ENCODE peak calls at places on chromosomes 2 and 18, in nine cellular contexts. K is AG04449, C is type B pancreatic cell, G is A673, W is fibroblast of pulmonary artery, J is body of pancreas, F is kidney epithelial cell, U is neural crest cell, H is ovary. P is an unnamed sample.
A peak's percentile ranks its signal among the peaks of the same experiment; 100 is the strongest.

GRCh38 chr2:149562304-149562703 is 25.3 kb downstream of the MMADHC start:
- DNase-seq in K (no peak), C (no peak), G (peak; percentile 12), W (peak; percentile 25), J (no peak), F (peak; percentile 67), U (no peak), H (no peak), P (no peak)

GRCh38 chr2:62286089-62286785 is 90.3 kb downstream of the B3GNT2 start:
- DNase-seq in K (no peak), C (no peak), G (no peak), W (no peak), J (no peak), F (no peak), U (no peak), H (no peak), P (no peak)

GRCh38 chr2:72144746-72145657 is 2.7 kb downstream of the CYP26B1 start:
- DNase-seq in K (no peak), C (peak; percentile 80), G (peak; percentile 62), W (no peak), J (peak; percentile 28), F (no peak), U (no peak), H (peak; percentile 28), P (no peak)

GRCh38 chr2:85516649-85517389 is 22.1 kb upstream of the MAT2A start:
- DNase-seq in K (no peak), C (no peak), G (no peak), W (no peak), J (peak; percentile 76), F (no peak), U (no peak), H (no peak), P (no peak)

GRCh38 chr2:19667085-19667484 is 234.7 kb downstream of the TTC32 start:
- DNase-seq in K (no peak), C (no peak), G (peak; percentile 32), W (peak; percentile 78), J (no peak), F (no peak), U (no peak), H (no peak), P (no peak)

GRCh38 chr2:130827502-130828251 is 9.0 kb upstream of the ARHGEF4 start:
- DNase-seq in K (peak; percentile 9), C (no peak), G (no peak), W (peak; percentile 44), J (no peak), F (no peak), U (no peak), H (no peak), P (no peak)

GRCh38 chr18:8367217-8367988 is 241.8 kb upstream of the RAB12 start:
- DNase-seq in K (no peak), C (no peak), G (peak; percentile 7), W (peak; percentile 12), J (peak; percentile 53), F (peak; percentile 9), U (peak; percentile 50), H (peak; percentile 55), P (peak; percentile 62)

GRCh38 chr2:98308532-98308931 is 37.7 kb upstream of the CNGA3 start:
- DNase-seq in K (no peak), C (no peak), G (no peak), W (no peak), J (no peak), F (no peak), U (no peak), H (no peak), P (no peak)

GRCh38 chr2:143553261-143553660 is 424.0 kb downstream of the ARHGAP15 start:
- DNase-seq in K (no peak), C (no peak), G (no peak), W (no peak), J (no peak), F (no peak), U (no peak), H (no peak), P (no peak)

GRCh38 chr2:234395801-234396478 is 100.9 kb downstream of the ARL4C start:
- DNase-seq in K (no peak), C (no peak), G (peak; percentile 17), W (no peak), J (no peak), F (no peak), U (no peak), H (no peak), P (no peak)

GRCh38 chr2:85998071-85998991 is 107.4 kb downstream of the POLR1A start:
- DNase-seq in K (peak; percentile 41), C (no peak), G (no peak), W (peak; percentile 65), J (no peak), F (no peak), U (no peak), H (peak; percentile 48), P (peak; percentile 78)

GRCh38 chr18:78984941-78985784 is 5.5 kb downstream of the SALL3 start:
- DNase-seq in K (no peak), C (no peak), G (no peak), W (peak; percentile 29), J (no peak), F (no peak), U (peak; percentile 28), H (no peak), P (no peak)

GRCh38 chr2:154194917-154195643 is 323.4 kb downstream of the GALNT13 start:
- DNase-seq in K (no peak), C (no peak), G (no peak), W (no peak), J (no peak), F (no peak), U (no peak), H (no peak), P (no peak)

GRCh38 chr18:63823516-63824219 is 48.5 kb downstream of the SERPINB7 start:
- DNase-seq in K (peak; percentile 61), C (no peak), G (no peak), W (peak; percentile 51), J (peak; percentile 74), F (no peak), U (peak; percentile 9), H (no peak), P (no peak)

DNA sequence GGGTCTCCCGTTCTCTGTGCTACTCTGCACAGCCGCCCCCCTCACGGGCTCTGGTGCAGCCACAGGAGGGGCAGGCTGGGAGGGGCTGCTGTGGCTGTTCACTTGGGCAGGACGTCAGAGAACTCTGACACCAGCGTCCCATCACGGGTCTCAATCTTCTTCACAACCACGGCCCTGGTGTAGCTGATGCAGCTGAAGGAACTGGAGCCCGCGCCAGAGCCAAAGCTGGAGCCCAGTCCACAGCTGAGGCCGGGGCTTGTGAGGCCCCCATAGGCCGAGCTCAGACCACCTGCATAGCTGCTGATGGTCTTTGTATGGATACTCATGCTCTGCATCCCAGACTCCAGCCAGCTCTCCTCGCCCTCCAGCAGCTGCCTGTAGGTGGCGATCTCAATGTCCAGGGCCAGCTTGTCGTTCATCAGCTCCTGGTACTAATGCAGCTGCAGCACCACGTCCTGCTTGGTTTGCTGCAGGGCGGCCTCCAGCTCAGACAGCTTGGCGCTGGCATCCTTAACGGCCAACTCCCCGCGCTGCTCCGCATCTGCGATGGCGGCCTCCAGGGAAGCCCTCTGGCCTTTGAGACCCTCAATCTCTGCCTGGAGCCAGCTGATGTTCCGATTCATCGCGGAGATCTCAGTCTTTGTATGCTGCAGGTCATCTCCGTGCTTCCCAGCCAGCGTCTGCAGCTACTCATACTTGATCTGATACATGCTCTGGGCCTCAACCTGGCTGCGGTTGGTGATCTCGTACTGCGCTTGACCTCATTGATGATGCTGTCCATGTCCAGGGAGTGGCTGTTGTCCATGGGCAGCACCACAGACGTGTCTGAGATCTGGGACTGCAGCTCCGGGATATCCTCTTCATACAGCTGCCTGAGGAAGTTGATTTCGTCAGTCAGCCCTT is 7.4 kb upstream of the DUSP19 start:
- DNase-seq in K (no peak), C (no peak), G (peak; percentile 28), W (peak; percentile 68), J (peak; percentile 70), F (no peak), U (peak; percentile 44), H (no peak), P (no peak)
- TF ChIP-seq CTCF in K (peak; percentile 72), C (peak; percentile 64), G (peak; percentile 55), W (peak; percentile 72), J (peak; percentile 44), F (peak; percentile 52), U (peak; percentile 61), H (no peak), P (no peak)

GRCh38 chr2:16279641-16280040 is 339.3 kb downstream of the MYCN start:
- DNase-seq in K (no peak), C (no peak), G (no peak), W (no peak), J (no peak), F (no peak), U (no peak), H (no peak), P (no peak)
- TF ChIP-seq CTCF in K (no peak), C (no peak), G (no peak), W (no peak), J (no peak), F (no peak), U (no peak), H (no peak), P (no peak)

DNA sequence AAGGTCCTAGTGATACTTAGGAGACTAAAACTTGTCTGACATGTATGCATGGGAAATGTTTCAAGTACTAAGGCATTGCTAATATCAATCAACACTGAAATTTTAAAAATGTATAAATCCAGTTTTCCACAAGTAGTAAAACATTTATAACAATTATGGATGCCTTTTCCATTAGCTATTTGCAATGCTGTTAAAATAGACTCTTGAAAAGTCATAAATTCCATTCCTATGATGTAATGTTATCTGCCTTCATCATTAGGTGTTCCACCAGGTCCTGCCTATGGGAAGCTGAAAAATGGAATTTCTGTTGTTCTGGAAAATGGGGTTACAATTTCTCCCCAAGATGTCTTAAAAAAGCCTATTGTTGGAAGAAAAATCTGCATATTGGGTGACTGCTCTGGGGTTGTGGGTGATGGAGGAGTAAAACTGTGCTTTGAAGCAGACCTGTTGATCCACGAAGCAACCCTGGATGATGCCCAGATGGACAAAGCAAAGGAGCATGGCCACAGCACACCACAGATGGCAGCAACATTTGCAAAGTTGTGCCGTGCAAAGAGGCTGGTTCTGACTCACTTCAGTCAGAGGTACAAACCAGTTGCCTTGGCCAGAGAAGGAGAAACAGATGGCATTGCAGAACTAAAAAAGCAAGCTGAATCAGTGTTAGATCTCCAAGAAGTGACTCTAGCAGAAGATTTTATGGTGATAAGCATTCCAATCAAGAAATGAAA is 18.7 kb downstream of the ELAC1 start:
- DNase-seq in K (no peak), C (no peak), G (no peak), W (no peak), J (no peak), F (no peak), U (no peak), H (no peak), P (no peak)
- TF ChIP-seq CTCF in K (no peak), C (no peak), G (no peak), W (no peak), J (no peak), F (no peak), U (no peak), H (no peak), P (no peak)

GRCh38 chr2:33441235-33441810 is 35.1 kb upstream of the RASGRP3 start:
- DNase-seq in K (no peak), C (no peak), G (peak; percentile 65), W (peak; percentile 84), J (peak; percentile 25), F (no peak), U (peak; percentile 30), H (peak; percentile 25), P (no peak)
- TF ChIP-seq CTCF in K (peak; percentile 80), C (peak; percentile 76), G (peak; percentile 74), W (peak; percentile 87), J (peak; percentile 52), F (peak; percentile 84), U (peak; percentile 68), H (no peak), P (no peak)